ENCODE peak calls at places on chromosome 7, in five cellular contexts. N is suprapubic skin, G is mucosa of descending colon, T is DND-41, U is IMR-90. R is an unnamed sample.

GRCh38 chr7:13593854-13594253 is 395.6 kb downstream of the ETV1 start:
- DNase-seq in N (no peak), G (no peak), T (no peak), U (no peak), R (no peak)

GRCh38 chr7:125355899-125356298 is 426.3 kb upstream of the POT1 start:
- DNase-seq in N (no peak), G (peak; percentile 1), T (no peak), U (no peak), R (no peak)

GRCh38 chr7:117110480-117111315 is 157.4 kb downstream of the ST7 start:
- DNase-seq in N (no peak), G (peak; percentile 12), T (no peak), U (no peak), R (peak; percentile 15)

GRCh38 chr7:131511774-131512535 is 44.5 kb downstream of the PODXL start:
- DNase-seq in N (no peak), G (no peak), T (no peak), U (no peak), R (no peak)

GRCh38 chr7:79553811-79554555 is 100.5 kb upstream of the MAGI2 start:
- DNase-seq in N (no peak), G (no peak), T (no peak), U (peak; percentile 78), R (no peak)

GRCh38 chr7:80772347-80773101 is 134.1 kb downstream of the CD36 start:
- DNase-seq in N (no peak), G (no peak), T (no peak), U (no peak), R (no peak)

GRCh38 chr7:152854386-152854785 is 94.8 kb downstream of the ACTR3B start:
- DNase-seq in N (no peak), G (no peak), T (no peak), U (no peak), R (no peak)

GRCh38 chr7:51113962-51114361 is 202.6 kb downstream of the COBL start:
- DNase-seq in N (no peak), G (no peak), T (no peak), U (no peak), R (no peak)

GRCh38 chr7:129765352-129765751 is 153.8 kb downstream of the NRF1 start:
- DNase-seq in N (no peak), G (no peak), T (no peak), U (no peak), R (no peak)

GRCh38 chr7:145009866-145010265 is 174.0 kb upstream of the TPK1 start:
- DNase-seq in N (no peak), G (no peak), T (no peak), U (no peak), R (no peak)

GRCh38 chr7:112081778-112082177 is 124.4 kb downstream of the DOCK4 start:
- DNase-seq in N (no peak), G (no peak), T (no peak), U (no peak), R (no peak)

GRCh38 chr7:112080974-112081373 is 125.2 kb downstream of the DOCK4 start:
- DNase-seq in N (no peak), G (peak; percentile 26), T (peak; percentile 57), U (peak; percentile 34), R (no peak)

GRCh38 chr7:112086496-112087254 is 119.5 kb downstream of the DOCK4 start:
- DNase-seq in N (no peak), G (no peak), T (no peak), U (no peak), R (no peak)

GRCh38 chr7:112084506-112084905 is 121.7 kb downstream of the DOCK4 start:
- DNase-seq in N (no peak), G (no peak), T (no peak), U (peak; percentile 54), R (no peak)

DNA sequence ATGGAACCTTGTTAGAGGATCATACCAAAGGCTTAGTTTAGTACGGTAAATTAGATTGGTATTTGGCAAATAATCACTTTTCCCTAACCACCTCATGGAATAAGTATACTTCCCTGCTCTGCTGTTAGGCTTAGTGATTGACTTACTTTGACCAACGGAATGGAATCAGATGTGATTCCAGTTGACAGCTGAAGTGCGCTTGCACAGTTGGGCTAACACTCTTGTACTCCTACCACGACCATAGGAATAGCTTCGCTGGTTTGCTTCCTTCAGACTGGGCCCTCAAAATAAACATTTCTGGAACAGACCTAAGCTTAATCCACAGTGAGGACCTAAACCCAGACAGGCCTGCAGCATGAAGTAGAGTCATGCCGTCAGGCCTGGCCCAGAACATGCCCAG is 122.4 kb downstream of the DOCK4 start:
- DNase-seq in N (no peak), G (no peak), T (no peak), U (no peak), R (no peak)
- H3K4me1 ChIP-seq in N (peaks cover 20% of the 10 kb centered on the region), G (no peaks in the 10 kb centered on the region), T (peaks cover 31% of the 10 kb centered on the region), U (peaks cover 10% of the 10 kb centered on the region), R (no peaks in the 10 kb centered on the region)

DNA sequence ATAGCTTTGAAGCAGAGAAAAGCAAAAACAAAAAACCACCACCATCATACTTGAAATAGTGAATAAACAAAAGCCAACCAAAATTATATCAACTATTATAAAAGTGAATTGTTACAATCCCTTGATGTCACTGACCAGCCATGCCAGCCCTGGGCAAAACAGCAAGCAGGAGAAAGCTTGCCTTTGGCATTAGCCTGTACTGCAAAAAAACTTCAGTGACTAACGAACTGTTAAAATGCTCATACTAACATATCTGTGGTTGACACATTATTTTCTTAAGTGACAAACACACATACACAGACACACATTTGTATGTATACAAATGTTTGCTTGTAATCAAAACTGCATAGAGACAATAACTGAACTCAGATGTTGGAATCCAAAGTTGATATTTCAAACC is 29.5 kb downstream of the CHCHD3 start:
- DNase-seq in N (no peak), G (no peak), T (no peak), U (no peak), R (no peak)
- H3K4me3 ChIP-seq in N (no peak overlapping the region), G (no peak overlapping the region), T (no peak overlapping the region), U (no peak overlapping the region), R (no peak overlapping the region)

DNA sequence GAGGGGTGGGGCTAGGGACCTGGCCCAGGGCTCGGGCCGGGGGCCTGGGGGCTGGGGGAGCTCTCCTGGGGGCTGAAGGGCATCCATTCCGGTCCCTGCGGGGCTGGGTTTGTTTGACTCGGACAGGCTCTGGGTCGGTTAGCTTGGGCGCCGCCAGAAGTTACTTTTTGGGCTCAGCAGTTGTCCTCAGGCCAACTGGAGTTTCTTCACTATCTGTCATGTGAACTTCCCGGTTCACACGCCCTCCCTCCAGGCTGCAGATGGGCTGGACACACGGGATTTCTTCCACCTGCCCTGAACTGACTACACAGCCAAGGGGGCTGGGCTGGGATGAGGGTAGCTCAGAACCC is 3.8 kb downstream of the SLC4A2 start:
- DNase-seq in N (no peak), G (peak; percentile 38), T (no peak), U (peak; percentile 69), R (no peak)
- H3K4me1 ChIP-seq in N (peaks cover 52% of the 10 kb centered on the region), G (peaks cover 29% of the 10 kb centered on the region), T (peaks cover 40% of the 10 kb centered on the region), U (peaks cover 42% of the 10 kb centered on the region), R (peaks cover 24% of the 10 kb centered on the region)

DNA sequence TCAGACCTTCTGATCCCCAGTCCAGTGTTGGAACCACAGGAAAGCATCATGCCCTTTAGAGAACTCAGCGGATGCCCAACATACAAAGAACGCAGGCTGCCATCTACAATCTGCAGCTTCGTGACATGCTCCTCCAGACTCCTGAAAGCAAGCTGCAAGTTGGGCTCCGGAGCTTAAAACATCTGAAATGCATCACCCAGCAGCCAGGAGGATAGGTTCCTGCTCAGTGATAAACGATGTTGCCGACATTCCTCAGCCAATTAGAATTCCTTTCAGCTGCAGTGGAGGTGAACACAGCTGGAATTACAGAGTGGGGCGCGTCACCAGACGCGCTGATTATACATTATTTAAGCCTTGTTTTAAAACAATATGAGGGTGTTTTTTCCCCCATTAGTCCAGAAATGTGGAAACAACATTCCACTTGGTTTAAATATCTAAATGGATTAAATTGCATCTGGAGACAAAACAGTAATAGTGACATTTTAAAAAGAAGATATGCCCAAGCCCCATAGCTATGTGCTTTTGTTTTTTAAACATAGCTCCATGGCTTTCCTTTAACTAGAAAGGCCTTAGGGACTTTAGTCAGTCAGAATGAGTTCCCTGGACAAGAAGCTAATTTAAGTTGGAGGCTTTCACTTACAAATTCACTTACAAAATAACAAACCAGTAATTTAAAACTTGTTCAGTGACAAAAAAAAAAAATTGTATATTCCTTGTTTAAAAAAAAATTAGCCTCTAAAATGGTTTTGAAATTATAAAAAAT is 6.3 kb downstream of the SMURF1 start:
- DNase-seq in N (no peak), G (no peak), T (no peak), U (peak; percentile 90), R (no peak)
- H3K4me3 ChIP-seq in N (no peak overlapping the region), G (no peak overlapping the region), T (no peak overlapping the region), U (peak overlapping the region; percentile 20), R (no peak overlapping the region)

GRCh38 chr7:98728555-98728954 is 111.5 kb downstream of the NPTX2 start:
- DNase-seq in N (no peak), G (no peak), T (no peak), U (no peak), R (no peak)
- H3K4me1 ChIP-seq in N (no peaks in the 10 kb centered on the region), G (no peaks in the 10 kb centered on the region), T (no peaks in the 10 kb centered on the region), U (no peaks in the 10 kb centered on the region), R (no peaks in the 10 kb centered on the region)

GRCh38 chr7:70377957-70378356 is 754.0 kb upstream of the GALNT17 start:
- DNase-seq in N (no peak), G (no peak), T (no peak), U (no peak), R (no peak)

GRCh38 chr7:70380315-70381027 is 751.5 kb upstream of the GALNT17 start:
- DNase-seq in N (no peak), G (no peak), T (no peak), U (no peak), R (no peak)

GRCh38 chr7:70376561-70377031 is 755.3 kb upstream of the GALNT17 start:
- DNase-seq in N (no peak), G (no peak), T (no peak), U (no peak), R (no peak)

GRCh38 chr7:70383369-70383768 is 748.6 kb upstream of the GALNT17 start:
- DNase-seq in N (no peak), G (no peak), T (no peak), U (no peak), R (no peak)

DNA sequence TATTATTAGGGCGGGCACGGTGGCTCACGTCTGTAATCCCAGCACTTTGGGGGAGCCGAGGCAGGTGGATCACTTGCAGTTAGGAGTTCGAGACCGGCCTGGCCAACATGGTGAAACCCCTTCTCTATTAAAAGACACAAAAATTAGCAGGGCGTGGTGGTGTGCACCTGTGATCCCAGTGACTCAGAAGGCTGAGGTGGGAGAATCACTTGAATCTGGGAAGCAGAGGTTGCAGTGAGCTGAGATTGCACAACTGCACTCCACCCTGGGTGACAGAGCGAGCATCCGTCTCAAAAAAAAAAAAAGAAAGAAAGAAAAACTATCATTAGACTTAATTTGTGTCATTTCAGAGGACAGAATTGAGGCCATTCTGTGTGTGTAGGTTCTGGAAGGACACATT is 752.7 kb upstream of the GALNT17 start:
- DNase-seq in N (no peak), G (no peak), T (no peak), U (no peak), R (no peak)
- H3K4me3 ChIP-seq in N (no peak overlapping the region), G (no peak overlapping the region), T (no peak overlapping the region), U (no peak overlapping the region), R (no peak overlapping the region)

R was measured in CD8-positive, alpha-beta T cell.